ENCODE peak calls at places on chromosomes 1 and 21, in six cellular contexts. U is head of caudate nucleus; A is HFF-Myc; B is renal cortical epithelial cell; N is epithelial cell of esophagus; P is stimulated activated CD8-positive, alpha-beta memory T cell treated with anti-CD3 and anti-CD28 coated beads, Interleukin-15, amount 100 ng/mL, for 1 hour. W is an unnamed sample.

GRCh38 chr1:10690484-10690883 is 106.0 kb downstream of the CASZ1 start:
- DNase-seq in U (no peak), N (no peak), A (no peak), B (no peak), P (no peak), W (no peak)

GRCh38 chr1:180158149-180159147 is 3.8 kb downstream of the QSOX1 start:
- DNase-seq in A (no peak), U (no peak), N (no peak), P (no peak), B (no peak), W (no peak)

GRCh38 chr1:66676616-66677298 is 75.5 kb upstream of the DYNLT5 start:
- DNase-seq in B (peak), U (no peak), P (no peak), N (peak), A (no peak), W (peak)

GRCh38 chr21:46060596-46061061 is 37.3 kb upstream of the COL6A2 start:
- DNase-seq in U (no peak), P (no peak), B (peak), A (peak), N (no peak), W (peak)

GRCh38 chr1:109392788-109393580 is 4.7 kb downstream of the SORT1 start:
- DNase-seq in A (no peak), P (no peak), N (peak), U (peak), B (peak), W (no peak)

GRCh38 chr1:157382351-157382750 is 170.0 kb downstream of the FCRL5 start:
- DNase-seq in U (no peak), A (no peak), N (no peak), P (no peak), B (no peak), W (no peak)

GRCh38 chr1:172778461-172779455 is 119.9 kb downstream of the FASLG start:
- DNase-seq in U (no peak), B (no peak), N (no peak), P (no peak), A (no peak), W (no peak)

GRCh38 chr1:187696092-187696491 is 867.3 kb downstream of the PLA2G4A start:
- DNase-seq in U (no peak), P (no peak), N (no peak), A (no peak), B (peak), W (no peak)

GRCh38 chr1:36156329-36157114 is 562 bp downstream of the MAP7D1 start:
- DNase-seq in B (no peak), P (no peak), A (no peak), U (peak), N (no peak), W (no peak)

GRCh38 chr1:233368106-233368783 is 40.7 kb downstream of the MAP3K21 start:
- DNase-seq in U (no peak), B (peak), P (no peak), A (peak), N (no peak), W (no peak)

GRCh38 chr1:193185861-193186714 is at the start of gene B3GALT2:
- DNase-seq in U (peak), A (no peak), B (no peak), P (no peak), N (peak), W (no peak)

GRCh38 chr1:154468480-154469240 is 33.4 kb upstream of the TDRD10 start:
- DNase-seq in N (no peak), B (no peak), U (no peak), A (no peak), P (no peak), W (no peak)

GRCh38 chr1:206952182-206952581 is 5.9 kb upstream of the PIGR start:
- DNase-seq in A (no peak), U (no peak), B (peak), N (peak), P (no peak), W (peak)

GRCh38 chr1:100354971-100355394 is 2.7 kb downstream of the CDC14A start:
- DNase-seq in A (no peak), U (no peak), P (no peak), N (peak), B (peak), W (peak)

GRCh38 chr1:76068953-76069561 is 5.5 kb upstream of the ST6GALNAC3 start:
- DNase-seq in B (no peak), U (no peak), N (no peak), A (no peak), P (no peak), W (no peak)

GRCh38 chr1:235923466-235924008 is 56.8 kb upstream of the LYST start:
- DNase-seq in P (no peak), A (no peak), B (no peak), N (peak), U (no peak), W (no peak)

GRCh38 chr1:181208967-181209366 is 120.5 kb downstream of the IER5 start:
- DNase-seq in N (no peak), B (no peak), U (no peak), P (no peak), A (no peak), W (no peak)

GRCh38 chr1:64356636-64357256 is 113.2 kb upstream of the CACHD1 start:
- DNase-seq in U (no peak), N (no peak), P (no peak), A (no peak), B (no peak), W (no peak)

GRCh38 chr21:20790113-20790512 is 208.1 kb upstream of the NCAM2 start:
- DNase-seq in N (no peak), A (no peak), U (no peak), P (no peak), B (no peak), W (no peak)

GRCh38 chr21:21612446-21612845 is 614.2 kb downstream of the NCAM2 start:
- DNase-seq in B (peak), P (no peak), N (peak), U (no peak), A (peak), W (peak)

GRCh38 chr1:1349256-1350012 is at the start of gene DVL1:
- DNase-seq in B (no peak), A (no peak), N (peak), U (peak), P (peak), W (no peak)

GRCh38 chr1:65832296-65832695 is 39.6 kb downstream of the PDE4B start:
- DNase-seq in U (no peak), P (no peak), N (no peak), B (peak), A (no peak), W (no peak)

GRCh38 chr1:220841293-220841692 is 38.0 kb upstream of the HLX start:
- DNase-seq in A (no peak), B (no peak), U (no peak), N (no peak), P (no peak), W (no peak)

GRCh38 chr21:34845521-34846213 is 176.9 kb downstream of the CLIC6 start:
- DNase-seq in B (peak), A (no peak), N (peak), P (no peak), U (no peak), W (peak)

GRCh38 chr1:224488806-224489584 is 54.4 kb upstream of the WDR26 start:
- DNase-seq in N (peak), U (no peak), A (no peak), P (no peak), B (peak), W (no peak)

GRCh38 chr1:19011832-19012231 is 55.4 kb upstream of the IFFO2 start:
- DNase-seq in B (no peak), U (no peak), P (no peak), N (peak), A (no peak), W (no peak)

GRCh38 chr21:14875704-14876364 is 189.0 kb downstream of the NRIP1 start:
- DNase-seq in P (no peak), N (no peak), A (no peak), B (peak), U (no peak), W (no peak)

GRCh38 chr1:157819215-157819614 is 705 bp downstream of the FCRL1 start:
- DNase-seq in B (no peak), A (no peak), U (no peak), P (no peak), N (no peak), W (no peak)

GRCh38 chr21:17688912-17689874 is 76.5 kb upstream of the BTG3 start:
- DNase-seq in A (peak), B (peak), U (no peak), P (peak), N (peak), W (peak)

GRCh38 chr1:243765676-243766075 is 84.4 kb downstream of the AKT3 start:
- DNase-seq in U (no peak), A (no peak), P (no peak), N (no peak), B (no peak), W (no peak)

GRCh38 chr1:176897350-176898236 is 266.9 kb downstream of the ASTN1 start:
- DNase-seq in N (peak), U (peak), P (no peak), B (peak), A (peak), W (no peak)

GRCh38 chr1:203913045-203913444 is 51.6 kb downstream of the SNRPE start:
- DNase-seq in A (no peak), U (no peak), N (no peak), P (no peak), B (no peak), W (no peak)

GRCh38 chr1:223135176-223135575 is 7.9 kb downstream of the TLR5 start:
- DNase-seq in B (peak), U (no peak), N (peak), A (no peak), P (no peak), W (no peak)

W was measured in retinal pigment epithelial cell.